ENCODE peak calls at places on chromosomes 11 and 22, in five cellular contexts. C, I, F, D and B are unnamed samples.

GRCh38 chr11:71525188-71525937 is 1.7 kb upstream of the KRTAP5-7 start:
- DNase-seq in C (no peak), I (no peak), F (no peak), D (no peak), B (no peak)

GRCh38 chr22:49996532-49997220 is 15.9 kb downstream of the IL17REL start:
- DNase-seq in C (no peak), I (no peak), F (no peak), D (no peak), B (no peak)

GRCh38 chr11:3229673-3230630 is 2.3 kb downstream of the MRGPRE start:
- DNase-seq in C (no peak), I (no peak), F (no peak), D (no peak), B (no peak)

GRCh38 chr11:17014321-17014773 is at the start of gene PLEKHA7:
- DNase-seq in C (no peak), I (no peak), F (no peak), D (peak; percentile 34), B (no peak)

GRCh38 chr11:6402061-6402470 is 11.8 kb downstream of the SMPD1 start:
- DNase-seq in C (no peak), I (no peak), F (peak; percentile 59), D (no peak), B (no peak)

GRCh38 chr22:49657275-49657973 is 170.2 kb downstream of the BRD1 start:
- DNase-seq in C (no peak), I (no peak), F (peak; percentile 72), D (peak; percentile 48), B (no peak)

GRCh38 chr11:12455938-12456337 is 78.6 kb downstream of the PARVA start:
- DNase-seq in C (no peak), I (no peak), F (no peak), D (no peak), B (no peak)

GRCh38 chr11:12917830-12918229 is 91.3 kb upstream of the RASSF10 start:
- DNase-seq in C (no peak), I (no peak), F (no peak), D (no peak), B (no peak)

GRCh38 chr22:43293661-43294392 is 49.3 kb downstream of the SCUBE1 start:
- DNase-seq in C (no peak), I (no peak), F (no peak), D (peak; percentile 57), B (peak; percentile 76)

GRCh38 chr11:113090716-113091577 is 129.7 kb downstream of the NCAM1 start:
- DNase-seq in C (no peak), I (no peak), F (no peak), D (no peak), B (no peak)

GRCh38 chr22:24153353-24153752 is 27.9 kb upstream of the SUSD2 start:
- DNase-seq in C (no peak), I (no peak), F (peak; percentile 74), D (no peak), B (no peak)

GRCh38 chr11:1377231-1377780 is 12.4 kb upstream of the BRSK2 start:
- DNase-seq in C (no peak), I (no peak), F (peak; percentile 22), D (no peak), B (no peak)

GRCh38 chr11:73759520-73760065 is 1.3 kb downstream of the RAB6A start:
- DNase-seq in C (no peak), I (no peak), F (no peak), D (no peak), B (peak; percentile 25)

GRCh38 chr22:33785283-33785991 is 134.8 kb downstream of the LARGE1 start:
- DNase-seq in C (no peak), I (peak; percentile 4), F (no peak), D (no peak), B (no peak)

GRCh38 chr11:67146516-67147226 is 27.6 kb downstream of the KDM2A start:
- DNase-seq in C (no peak), I (no peak), F (no peak), D (no peak), B (no peak)

GRCh38 chr11:103877221-103877620 is 159.2 kb upstream of the DDI1 start:
- DNase-seq in C (no peak), I (no peak), F (no peak), D (no peak), B (no peak)

GRCh38 chr11:112523477-112523876 is 262.8 kb upstream of the PLET1 start:
- DNase-seq in C (peak; percentile 71), I (no peak), F (no peak), D (no peak), B (no peak)